ENCODE peak calls at places on chromosomes 5 and 9, in five cellular contexts. E is psoas muscle, Y is prostate gland, O is mesendoderm, L is transverse colon. A is an unnamed sample.
A peak's percentile ranks its signal among the peaks of the same experiment; 100 is the strongest.

GRCh38 chr5:115151208-115151805 is 18.4 kb downstream of the TRIM36 start:
- DNase-seq in E (no peak), Y (no peak), O (peak; percentile 40), L (no peak), A (no peak)

GRCh38 chr5:59034498-59035186 is 451.8 kb downstream of the RAB3C start:
- DNase-seq in E (no peak), Y (peak; percentile 19), O (peak; percentile 56), L (no peak), A (peak; percentile 47)

GRCh38 chr5:134086943-134087305 is 27.6 kb upstream of the TCF7 start:
- DNase-seq in E (no peak), Y (no peak), O (no peak), L (no peak), A (no peak)

GRCh38 chr9:16542290-16542689 is 328.2 kb downstream of the BNC2 start:
- DNase-seq in E (no peak), Y (no peak), O (no peak), L (no peak), A (no peak)

GRCh38 chr5:40288791-40289475 is 390.8 kb upstream of the PTGER4 start:
- DNase-seq in E (no peak), Y (no peak), O (peak; percentile 19), L (no peak), A (no peak)

GRCh38 chr5:14737309-14737708 is 72.8 kb downstream of the OTULIN start:
- DNase-seq in E (no peak), Y (no peak), O (no peak), L (no peak), A (no peak)

GRCh38 chr9:91900057-91900816 is 49.8 kb downstream of the ROR2 start:
- DNase-seq in E (no peak), Y (no peak), O (peak; percentile 89), L (no peak), A (peak; percentile 69)

GRCh38 chr5:172370648-172371248 is 83.6 kb downstream of the SH3PXD2B start:
- DNase-seq in E (no peak), Y (no peak), O (peak; percentile 67), L (no peak), A (no peak)

GRCh38 chr5:171137768-171138540 is 171.1 kb upstream of the TLX3 start:
- DNase-seq in E (no peak), Y (no peak), O (no peak), L (no peak), A (no peak)

DNA sequence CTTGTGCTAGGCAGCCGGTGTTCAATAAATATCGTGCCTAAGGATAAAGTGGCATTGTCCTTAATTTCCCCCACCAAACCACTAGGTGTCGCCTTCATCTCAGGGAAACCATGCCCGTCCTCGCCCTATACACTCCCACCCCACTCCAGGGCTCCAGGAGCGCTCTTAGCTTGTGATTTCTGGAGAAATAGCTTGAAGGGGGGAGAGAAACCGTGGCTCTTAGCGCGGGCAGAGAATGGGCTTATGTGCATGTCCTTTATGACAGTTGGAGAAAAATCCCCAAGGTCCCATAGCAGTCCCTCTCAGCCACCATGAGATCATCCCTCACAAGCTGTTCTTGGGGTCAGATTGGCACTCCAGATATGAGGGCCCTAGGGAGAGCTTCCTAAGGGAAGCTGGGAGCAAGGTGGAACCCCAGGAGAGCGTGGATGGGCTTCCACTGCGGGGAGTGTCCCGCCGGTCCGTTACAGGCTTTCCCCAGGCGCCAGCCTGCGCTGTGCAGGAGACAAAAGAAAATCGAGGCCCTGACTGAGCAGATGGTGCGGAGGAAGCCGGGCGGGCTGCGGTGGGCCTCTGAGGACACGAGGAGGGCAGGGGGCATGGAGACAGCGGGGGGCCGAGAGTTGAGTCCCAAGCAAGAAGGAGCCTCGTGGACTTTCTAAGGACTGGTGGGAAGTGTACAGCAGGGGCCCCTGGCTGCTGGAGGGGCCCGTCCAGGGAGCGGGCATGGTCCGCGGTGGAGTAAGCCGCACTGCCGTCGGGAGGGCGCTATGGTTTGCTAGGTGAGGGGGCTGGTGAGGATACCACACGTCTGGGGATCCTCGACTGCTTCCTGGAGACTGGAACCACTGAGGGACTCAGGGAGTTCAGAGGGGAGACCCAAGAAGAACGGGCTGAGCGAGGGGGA is 753 bp upstream of the NPR2 start:
- DNase-seq in E (peak; percentile 63), Y (peak; percentile 74), O (peak; percentile 91), L (peak; percentile 71), A (peak; percentile 92)
- H3K4me3 ChIP-seq in E (peak overlapping the region; percentile 79), Y (peak overlapping the region; percentile 41), O (no peak overlapping the region), L (peak overlapping the region; percentile 43), A (peak overlapping the region; percentile 40)

GRCh38 chr9:97600531-97601227 is 32.5 kb downstream of the TSTD2 start:
- DNase-seq in E (no peak), Y (no peak), O (no peak), L (no peak), A (no peak)
- H3K36me3 ChIP-seq in E (peaks cover 12% of the 10 kb centered on the region), Y (peaks cover 22% of the 10 kb centered on the region), O (peaks cover 10% of the 10 kb centered on the region), L (no peaks in the 10 kb centered on the region), A (peaks cover 19% of the 10 kb centered on the region)

GRCh38 chr9:128685022-128685332 is 4.0 kb upstream of the SET start:
- DNase-seq in E (no peak), Y (no peak), O (no peak), L (no peak), A (no peak)

GRCh38 chr9:128687453-128687852 is 1.6 kb upstream of the SET start:
- DNase-seq in E (no peak), Y (no peak), O (no peak), L (no peak), A (no peak)

GRCh38 chr9:128684325-128685021 is 4.5 kb upstream of the SET start:
- DNase-seq in E (peak; percentile 47), Y (peak; percentile 91), O (peak; percentile 96), L (peak; percentile 92), A (peak; percentile 87)

GRCh38 chr9:128684065-128684324 is 5.0 kb upstream of the SET start:
- DNase-seq in E (no peak), Y (no peak), O (no peak), L (no peak), A (no peak)

DNA sequence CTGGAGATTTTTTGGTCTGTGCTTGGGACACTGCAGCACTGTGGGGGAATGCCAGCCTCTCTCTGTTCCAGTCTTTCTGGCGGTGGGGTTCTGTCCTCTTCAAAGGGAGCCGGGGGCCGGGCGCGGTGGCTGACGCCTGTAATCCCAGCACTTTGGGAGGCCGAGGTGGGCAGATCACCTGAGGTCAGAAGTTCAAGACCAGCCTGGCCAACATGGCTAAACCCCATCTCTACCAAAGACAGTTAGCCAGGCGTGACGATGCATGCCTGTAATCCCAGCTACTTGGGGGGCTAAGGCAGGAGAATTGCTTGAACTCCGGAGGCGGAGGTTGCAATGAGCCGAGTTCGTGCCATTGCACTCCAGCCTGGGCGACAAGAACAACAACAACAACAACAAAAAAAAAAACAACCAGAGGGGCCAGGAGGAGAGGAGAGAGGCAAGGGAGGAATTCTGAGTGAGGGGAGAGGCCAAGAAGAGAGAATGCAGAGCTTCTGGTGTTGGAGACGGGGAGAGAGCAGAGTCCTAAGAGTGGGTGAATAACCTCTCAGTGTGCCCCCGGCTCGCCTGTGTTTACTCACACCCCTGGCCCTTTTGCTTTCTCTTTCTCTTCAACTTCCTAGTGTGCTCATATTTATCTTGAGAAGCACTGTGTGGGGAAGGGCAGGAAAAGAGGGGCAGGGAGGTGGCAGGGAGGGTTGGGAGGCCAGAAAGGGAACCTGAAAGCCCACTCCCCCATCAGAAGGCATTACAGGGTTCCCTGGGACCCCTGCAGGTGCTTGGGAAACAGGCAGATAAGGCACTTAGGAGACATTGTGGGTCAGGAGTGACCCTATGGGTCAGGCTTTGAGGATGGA is 3.2 kb upstream of the SET start:
- DNase-seq in E (no peak), Y (no peak), O (no peak), L (peak; percentile 68), A (peak; percentile 28)
- H3K4me3 ChIP-seq in E (no peak overlapping the region), Y (no peak overlapping the region), O (no peak overlapping the region), L (peak overlapping the region; percentile 9), A (peak overlapping the region; percentile 74)

DNA sequence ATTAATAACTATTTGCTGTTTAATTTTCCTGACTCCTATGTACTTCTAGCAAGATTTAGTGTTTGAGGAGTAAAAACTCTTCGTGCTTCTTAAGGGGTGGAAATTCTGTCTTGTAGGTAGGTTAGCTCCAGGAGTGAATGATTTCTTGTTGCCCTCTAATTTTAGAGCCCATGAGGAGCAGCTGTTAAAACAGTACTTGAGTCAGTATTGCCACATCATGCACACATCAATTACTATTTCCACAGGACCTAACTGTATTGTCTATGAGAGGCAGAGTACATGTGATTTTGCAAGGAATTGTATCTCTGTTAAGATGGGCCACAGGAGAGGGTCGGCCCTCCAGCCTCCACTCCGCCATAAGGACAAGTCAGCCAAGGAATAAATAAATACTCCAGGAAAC is 91.2 kb downstream of the PDZD2 start:
- DNase-seq in E (no peak), Y (no peak), O (no peak), L (no peak), A (no peak)
- H3K36me3 ChIP-seq in E (no peaks in the 10 kb centered on the region), Y (no peaks in the 10 kb centered on the region), O (no peaks in the 10 kb centered on the region), L (no peaks in the 10 kb centered on the region), A (no peaks in the 10 kb centered on the region)

DNA sequence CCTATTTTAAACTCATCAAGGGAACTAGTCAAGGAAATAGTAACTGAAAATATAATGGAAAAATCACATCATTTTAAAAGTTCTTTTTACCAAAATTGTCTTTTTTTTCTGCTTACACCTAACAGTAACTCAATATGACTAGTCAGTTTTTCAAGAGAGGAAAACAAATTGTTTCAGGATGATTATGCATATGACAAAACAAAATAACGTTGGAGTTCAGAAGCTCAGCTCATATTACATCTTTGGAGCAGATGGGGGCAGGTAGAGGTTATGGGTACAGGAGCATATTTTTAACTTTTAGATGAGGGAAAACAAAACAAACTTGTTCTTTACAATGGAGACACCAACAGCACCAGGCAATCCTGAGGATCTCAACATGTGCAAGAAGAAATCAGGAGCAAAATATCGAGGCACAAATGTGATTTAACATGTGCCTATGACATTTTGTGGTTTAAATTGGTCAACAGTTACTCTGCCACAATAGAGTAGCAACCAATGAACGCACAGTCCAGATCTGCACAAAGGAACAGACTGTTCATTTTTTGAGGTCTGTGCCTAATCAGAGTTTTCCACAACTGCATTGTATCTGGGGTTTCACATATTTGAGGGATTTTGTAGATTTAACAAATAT is 659.0 kb downstream of the ANXA1 start:
- DNase-seq in E (no peak), Y (no peak), O (no peak), L (no peak), A (no peak)
- H3K4me3 ChIP-seq in E (no peak overlapping the region), Y (no peak overlapping the region), O (no peak overlapping the region), L (no peak overlapping the region), A (no peak overlapping the region)

DNA sequence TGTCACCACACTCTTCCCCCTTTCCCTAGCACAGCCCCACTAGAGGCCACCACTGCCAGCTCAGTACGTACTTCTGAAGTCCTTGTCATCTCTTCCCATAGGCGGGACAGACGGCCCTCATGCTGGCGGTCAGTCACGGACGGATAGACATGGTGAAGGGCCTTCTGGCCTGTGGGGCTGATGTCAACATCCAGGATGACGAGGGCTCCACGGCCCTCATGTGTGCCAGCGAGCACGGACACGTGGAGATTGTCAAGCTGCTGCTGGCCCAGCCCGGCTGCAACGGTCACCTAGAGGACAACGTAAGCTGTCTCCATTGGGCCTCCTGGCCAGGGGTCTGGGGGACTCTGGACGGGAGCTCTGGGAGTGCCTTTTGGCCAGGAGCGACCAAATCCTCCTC is 99.4 kb upstream of the DMRT1 start:
- DNase-seq in E (no peak), Y (no peak), O (no peak), L (no peak), A (no peak)
- H3K36me3 ChIP-seq in E (peaks cover 6% of the 10 kb centered on the region), Y (peaks cover 10% of the 10 kb centered on the region), O (peaks cover 8% of the 10 kb centered on the region), L (no peaks in the 10 kb centered on the region), A (peaks cover 11% of the 10 kb centered on the region)

DNA sequence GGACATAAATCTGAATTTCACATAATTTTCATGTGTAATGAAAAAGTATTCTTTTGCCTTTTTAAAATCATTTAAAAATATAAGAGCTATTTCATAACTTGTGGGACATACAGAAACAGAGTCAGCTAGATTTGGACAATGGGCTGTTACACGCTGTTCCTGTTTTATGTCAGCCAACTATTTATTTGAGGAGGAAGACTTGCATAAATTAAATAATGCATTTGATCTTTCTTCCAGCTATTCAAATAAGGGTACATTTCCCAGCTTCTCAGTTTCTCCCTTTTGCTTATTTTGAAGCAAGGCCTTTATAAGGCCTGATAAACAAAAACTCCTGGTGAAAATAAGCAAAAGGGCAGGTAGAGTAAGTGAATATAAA is 6.5 kb downstream of the STOM start:
- DNase-seq in E (no peak), Y (no peak), O (no peak), L (no peak), A (no peak)
- H3K4me3 ChIP-seq in E (peak overlapping the region; percentile 87), Y (no peak overlapping the region), O (no peak overlapping the region), L (no peak overlapping the region), A (no peak overlapping the region)